ENCODE peak calls at places on chromosomes 7 and 10, in four cellular contexts. J is GM12878, W is GM12891, M is K562. G is an unnamed sample.

GRCh38 chr7:94253696-94254095 is 141.0 kb upstream of the COL1A2 start:
- DNase-seq in J (no peak), W (no peak), M (no peak), G (no peak)

GRCh38 chr10:64113796-64114195 is 592.6 kb downstream of the REEP3 start:
- DNase-seq in J (no peak), W (no peak), M (no peak), G (no peak)

GRCh38 chr7:22094413-22095304 is 149.0 kb upstream of the CDCA7L start:
- DNase-seq in J (no peak), W (no peak), M (no peak), G (no peak)

GRCh38 chr7:29987821-29988317 is 1.7 kb downstream of the SCRN1 start:
- DNase-seq in J (no peak), W (no peak), M (no peak), G (no peak)

GRCh38 chr7:1040790-1041189 is 3.6 kb upstream of the GPR146 start:
- DNase-seq in J (no peak), W (no peak), M (peak), G (no peak)

GRCh38 chr10:110081914-110082313 is 74.1 kb downstream of the ADD3 start:
- DNase-seq in J (no peak), W (no peak), M (peak), G (peak)

GRCh38 chr10:102262744-102263370 is 17.5 kb downstream of the GBF1 start:
- DNase-seq in J (no peak), W (no peak), M (no peak), G (no peak)

GRCh38 chr7:71683382-71683781 is 551.4 kb downstream of the GALNT17 start:
- DNase-seq in J (no peak), W (no peak), M (no peak), G (no peak)

GRCh38 chr10:98378722-98379121 is 36.3 kb downstream of the PYROXD2 start:
- DNase-seq in J (no peak), W (no peak), M (no peak), G (no peak)

GRCh38 chr10:5606321-5606720 is 60.1 kb downstream of the ASB13 start:
- DNase-seq in J (no peak), W (no peak), M (no peak), G (no peak)

GRCh38 chr10:101771380-101771779 is 4.5 kb downstream of the FGF8 start:
- DNase-seq in J (no peak), W (no peak), M (no peak), G (no peak)

GRCh38 chr7:123327661-123328060 is 127.9 kb upstream of the SLC13A1 start:
- DNase-seq in J (no peak), W (no peak), M (no peak), G (no peak)

GRCh38 chr7:11830582-11831382 is 1.2 kb downstream of the THSD7A start:
- DNase-seq in J (no peak), W (no peak), M (no peak), G (no peak)

GRCh38 chr7:20114463-20114862 is 102.7 kb downstream of the MACC1 start:
- DNase-seq in J (peak), W (peak), M (peak), G (peak)

GRCh38 chr10:89645742-89646172 is 715 bp upstream of the PANK1 start:
- DNase-seq in J (no peak), W (no peak), M (no peak), G (no peak)

GRCh38 chr10:33746878-33747277 is 412.4 kb upstream of the NRP1 start:
- DNase-seq in J (no peak), W (no peak), M (no peak), G (no peak)

GRCh38 chr10:32955299-32955772 is 2.7 kb downstream of the ITGB1 start:
- DNase-seq in J (no peak), W (no peak), M (no peak), G (no peak)

GRCh38 chr7:149496642-149497391 is 792 bp downstream of the ZNF746 start:
- DNase-seq in J (no peak), W (peak), M (peak), G (peak)

GRCh38 chr10:33381897-33382578 is 47.6 kb upstream of the NRP1 start:
- DNase-seq in J (no peak), W (no peak), M (no peak), G (no peak)

GRCh38 chr7:135905858-135906257 is 71.3 kb downstream of the MTPN start:
- DNase-seq in J (no peak), W (no peak), M (no peak), G (no peak)

GRCh38 chr7:122675011-122675410 is 23.9 kb downstream of the RNF133 start:
- DNase-seq in J (no peak), W (no peak), M (no peak), G (no peak)

GRCh38 chr10:89074120-89074519 is 83.5 kb downstream of the FAS start:
- DNase-seq in J (no peak), W (no peak), M (no peak), G (no peak)

DNA sequence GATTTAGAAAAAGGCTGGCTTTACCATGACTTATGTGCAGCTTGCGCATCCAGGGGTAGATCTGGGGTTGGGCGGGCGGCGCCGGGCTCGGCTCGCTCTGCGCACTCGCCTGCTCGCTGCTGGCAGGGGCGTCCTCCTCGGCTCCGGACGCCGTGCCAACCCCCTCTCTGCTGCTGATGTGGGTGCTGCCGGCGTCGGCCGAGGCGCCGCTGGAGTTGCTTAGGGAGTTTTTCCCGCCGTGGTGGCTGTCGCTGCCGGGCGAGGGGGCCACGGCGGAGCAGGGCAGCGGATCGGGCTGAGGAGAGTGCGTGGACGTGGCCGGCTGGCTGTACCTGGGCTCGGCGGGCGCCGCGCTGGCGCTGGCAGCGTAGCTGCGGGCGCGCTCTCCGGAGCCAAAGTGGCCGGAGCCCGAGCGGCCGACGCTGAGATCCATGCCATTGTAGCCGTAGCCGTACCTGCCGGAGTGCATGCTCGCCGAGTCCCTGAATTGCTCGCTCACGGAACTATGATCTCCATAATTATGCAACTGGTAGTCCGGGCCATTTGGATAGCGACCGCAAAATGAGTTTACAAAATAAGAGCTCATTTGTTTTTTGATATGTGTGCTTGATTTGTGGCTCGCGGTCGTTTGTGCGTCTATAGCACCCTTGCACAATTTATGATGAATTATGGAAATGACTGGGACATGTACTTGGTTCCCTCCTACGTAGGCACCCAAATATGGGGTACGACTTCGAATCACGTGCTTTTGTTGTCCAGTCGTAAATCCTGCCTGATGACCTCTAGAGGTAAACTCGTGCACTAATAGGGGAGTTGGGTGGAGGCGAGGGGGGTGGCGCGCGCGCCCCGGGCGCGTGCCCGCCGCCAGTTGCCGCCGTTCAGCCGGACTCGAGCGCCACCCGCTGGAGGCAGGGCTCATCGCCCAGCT is at the start of gene HOXA5:
- DNase-seq in J (no peak), W (no peak), M (no peak), G (peak)
- TF ChIP-seq SPI1 in J (no peak), W (no peak), M (no peak), G (no peak)

GRCh38 chr7:49763791-49764190 is 9.6 kb upstream of the VWC2 start:
- DNase-seq in J (no peak), W (no peak), M (no peak), G (no peak)
- TF ChIP-seq SPI1 in J (peak), W (peak), M (no peak), G (no peak)

DNA sequence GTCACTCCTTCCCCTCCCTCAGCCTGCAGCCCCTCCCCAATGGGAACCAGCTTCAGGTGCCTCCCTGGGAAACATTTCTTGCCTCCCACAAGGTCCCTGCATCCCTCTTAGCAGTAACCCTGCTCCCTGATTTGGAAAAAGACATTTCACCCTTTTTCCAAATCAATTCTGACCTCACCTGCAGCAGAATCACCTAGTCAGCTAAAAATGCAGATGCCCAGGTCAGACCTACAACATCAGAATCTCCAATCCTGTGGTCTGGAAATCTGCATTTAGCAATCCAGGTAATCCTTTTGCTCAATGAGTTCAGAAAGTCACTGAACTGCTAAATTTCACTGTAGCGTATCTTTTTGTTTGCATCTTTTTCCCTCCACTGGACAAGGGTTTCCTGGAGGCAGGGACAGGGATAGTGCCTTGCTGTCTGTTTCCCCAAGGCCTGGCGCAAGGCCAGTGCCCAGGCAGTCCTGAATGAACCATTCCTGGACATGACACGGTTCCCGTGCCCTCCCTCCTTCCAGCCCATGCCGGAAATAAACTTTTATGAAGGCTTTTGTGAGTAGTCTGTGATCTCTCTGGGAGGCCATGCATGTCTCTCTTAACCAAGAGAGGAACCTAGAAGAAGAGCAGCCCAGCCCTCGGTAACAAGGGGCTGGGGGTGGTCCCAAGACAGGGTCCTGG is 44.0 kb downstream of the COL13A1 start:
- DNase-seq in J (no peak), W (no peak), M (no peak), G (no peak)
- TF ChIP-seq SPI1 in J (no peak), W (no peak), M (no peak), G (no peak)

DNA sequence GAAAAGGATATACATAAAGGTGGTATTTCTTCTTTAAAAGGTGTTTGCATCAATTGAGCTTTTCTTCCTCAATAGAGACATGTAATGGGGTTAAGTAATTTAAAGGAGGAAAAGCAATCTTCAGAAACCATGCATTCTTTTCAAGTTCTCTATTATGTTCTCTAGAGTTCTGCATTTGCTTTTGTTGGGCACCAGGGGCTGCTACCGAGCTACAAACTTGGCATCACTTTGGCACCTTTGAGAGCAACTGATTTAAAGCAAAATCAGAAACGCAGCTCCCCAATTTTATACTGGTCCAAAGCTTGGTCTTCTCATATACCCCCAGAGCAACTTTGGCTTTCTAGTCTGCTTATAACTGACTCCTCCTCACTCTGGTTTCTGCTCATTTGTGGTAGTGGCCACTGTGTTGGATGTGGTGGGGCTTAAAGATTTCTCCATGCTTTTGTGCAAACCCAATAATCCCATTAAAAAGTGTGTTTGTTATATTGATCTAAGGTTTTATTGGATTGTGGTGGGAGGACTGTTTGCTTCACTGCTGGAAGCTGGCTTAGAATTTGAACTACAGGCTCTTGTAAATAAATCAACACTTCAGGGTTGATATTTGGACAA is 712.1 kb downstream of the PHTF2 start:
- DNase-seq in J (no peak), W (peak), M (no peak), G (peak)
- TF ChIP-seq SPI1 in J (no peak), W (no peak), M (no peak), G (no peak)

GRCh38 chr7:5854738-5855137 is 25.9 kb upstream of the OCM start:
- DNase-seq in J (no peak), W (no peak), M (no peak), G (no peak)
- TF ChIP-seq SPI1 in J (no peak), W (no peak), M (no peak), G (no peak)

GRCh38 chr7:92448185-92448747 is 984 bp downstream of the GATAD1 start:
- DNase-seq in J (peak), W (no peak), M (peak), G (peak)
- TF ChIP-seq SPI1 in J (no peak), W (no peak), M (no peak), G (no peak)

GRCh38 chr10:103367782-103368518 is at the start of gene TAF5:
- DNase-seq in J (peak), W (peak), M (peak), G (peak)

DNA sequence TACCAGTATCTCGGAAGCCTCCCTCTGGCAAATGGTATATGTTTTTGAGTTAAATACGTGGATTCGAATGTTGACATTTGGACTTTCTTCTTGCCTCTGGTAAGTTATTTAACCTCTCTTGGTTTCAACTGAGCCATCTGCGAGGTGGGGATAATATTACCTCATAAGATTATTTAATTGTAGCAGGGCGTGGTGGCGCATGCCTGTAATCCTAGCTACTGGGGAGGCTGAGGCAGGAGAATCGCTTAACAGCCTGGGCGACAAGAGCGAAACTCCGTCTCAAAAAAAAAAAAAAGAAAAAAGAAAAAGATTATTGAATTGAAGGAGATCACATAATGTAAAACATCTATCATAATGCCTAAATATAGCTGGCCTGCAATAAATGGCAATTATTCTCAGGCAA is 396 bp upstream of the TAF5 start:
- DNase-seq in J (no peak), W (no peak), M (no peak), G (peak)
- TF ChIP-seq SPI1 in J (no peak), W (no peak), M (no peak), G (no peak)